ENCODE peak calls at places on chromosomes 3 and 15, in five cellular contexts. W is activated T-helper 1 cell treated with Interleukin-2 at 50 U/mL for 16 hours; H is A549; G is activated CD4-positive, alpha-beta T cell treated with anti-CD3 and anti-CD28 coated beads, Interleukin-2, amount 10 ng/mL, durations not matched to agents 7 days and 5 days; I is GM12891. O is an unnamed sample.
A peak's percentile ranks its signal among the peaks of the same experiment; 100 is the strongest.

GRCh38 chr3:8095724-8096123 is 405.9 kb upstream of the LMCD1 start:
- DNase-seq in I (no peak), W (no peak), G (no peak), H (peak; percentile 30), O (no peak)

GRCh38 chr3:141102372-141102771 is 51.2 kb downstream of the SPSB4 start:
- DNase-seq in G (no peak), I (no peak), H (no peak), W (no peak), O (no peak)

GRCh38 chr3:134816623-134817022 is 21.6 kb downstream of the EPHB1 start:
- DNase-seq in H (no peak), W (no peak), G (no peak), I (no peak), O (no peak)

GRCh38 chr15:100770781-100771584 is 108.6 kb upstream of the ALDH1A3 start:
- DNase-seq in H (no peak), W (no peak), I (no peak), G (no peak), O (no peak)

GRCh38 chr3:13425692-13426091 is 5.6 kb upstream of the NUP210 start:
- DNase-seq in H (no peak), W (no peak), I (no peak), G (no peak), O (no peak)

GRCh38 chr3:154684021-154684420 is 254.0 kb upstream of the GPR149 start:
- DNase-seq in I (no peak), G (no peak), W (no peak), H (no peak), O (no peak)

GRCh38 chr3:11522398-11522715 is 121.4 kb downstream of the VGLL4 start:
- DNase-seq in I (no peak), W (no peak), G (no peak), H (no peak), O (no peak)

GRCh38 chr15:82530606-82531379 is 9.5 kb downstream of the RPS17 start:
- DNase-seq in G (peak; percentile 79), W (peak; percentile 41), H (peak; percentile 86), I (peak; percentile 52), O (peak; percentile 85)

GRCh38 chr3:17155951-17156350 is 271.2 kb downstream of the PLCL2 start:
- DNase-seq in I (no peak), G (no peak), H (no peak), W (no peak), O (no peak)

GRCh38 chr15:36356978-36357582 is 222.3 kb upstream of the CDIN1 start:
- DNase-seq in I (no peak), G (no peak), H (no peak), W (no peak), O (no peak)

GRCh38 chr15:81322708-81323253 is 1.2 kb downstream of the STARD5 start:
- DNase-seq in H (no peak), I (no peak), W (no peak), G (no peak), O (no peak)

GRCh38 chr3:47661121-47661752 is 82.6 kb upstream of the CSPG5 start:
- DNase-seq in G (no peak), W (no peak), H (peak; percentile 23), I (no peak), O (no peak)

GRCh38 chr15:98872777-98873176 is 134.8 kb downstream of the PGPEP1L start:
- DNase-seq in W (no peak), H (peak; percentile 95), G (no peak), I (no peak), O (no peak)

GRCh38 chr3:164779816-164780215 is 298.5 kb downstream of the SI start:
- DNase-seq in H (peak; percentile 4), W (no peak), G (no peak), I (no peak), O (no peak)

GRCh38 chr3:188310270-188310710 is 156.3 kb downstream of the LPP start:
- DNase-seq in I (no peak), G (no peak), W (no peak), H (no peak), O (no peak)

GRCh38 chr3:186679151-186679550 is 13.3 kb downstream of the HRG start:
- DNase-seq in G (no peak), W (no peak), I (no peak), H (no peak), O (no peak)

GRCh38 chr3:125245521-125245920 is 33.0 kb upstream of the SLC12A8 start:
- DNase-seq in H (no peak), I (no peak), G (no peak), W (no peak), O (no peak)

GRCh38 chr3:55060921-55061555 is 133.2 kb upstream of the LRTM1 start:
- DNase-seq in G (no peak), W (no peak), I (no peak), H (no peak), O (no peak)

GRCh38 chr15:75201609-75202250 is at the start of gene C15orf39:
- DNase-seq in G (peak; percentile 77), I (peak; percentile 78), W (peak; percentile 61), H (peak; percentile 79), O (peak; percentile 88)

GRCh38 chr3:42226470-42227425 is 39.2 kb downstream of the CCK start:
- DNase-seq in W (no peak), I (no peak), G (no peak), H (no peak), O (no peak)